ENCODE peak calls at places on chromosomes 5 and 9, in four cellular contexts. K is upper lobe of left lung, Q is heart left ventricle, E is OCI-LY7. H is an unnamed sample. For H3K4me1, the result is how much of the 10 kb centered on the place peaks cover.

GRCh38 chr5:67059747-67060490 is 136.7 kb downstream of the CD180 start:
- DNase-seq in K (no peak), Q (no peak), E (no peak), H (no peak)

GRCh38 chr5:172179032-172179989 is 8.7 kb downstream of the STK10 start:
- DNase-seq in K (no peak), Q (peak), E (peak), H (peak)

GRCh38 chr9:110669439-110669838 is 848 bp downstream of the MUSK start:
- DNase-seq in K (no peak), Q (no peak), E (no peak), H (no peak)

GRCh38 chr9:91407580-91408275 is 15.9 kb downstream of the NFIL3 start:
- DNase-seq in K (no peak), Q (no peak), E (no peak), H (no peak)

GRCh38 chr9:117737721-117738226 is 33.6 kb downstream of the TLR4 start:
- DNase-seq in K (no peak), Q (no peak), E (no peak), H (no peak)

GRCh38 chr5:170885281-170885680 is 23.5 kb downstream of the RANBP17 start:
- DNase-seq in K (no peak), Q (no peak), E (no peak), H (no peak)

GRCh38 chr9:127402401-127403090 is 5.6 kb downstream of the SLC2A8 start:
- DNase-seq in K (peak), Q (no peak), E (no peak), H (no peak)

GRCh38 chr9:99169982-99170761 is 51.6 kb downstream of the ALG2 start:
- DNase-seq in K (no peak), Q (no peak), E (no peak), H (no peak)

GRCh38 chr5:154312571-154312970 is 122.0 kb downstream of the GALNT10 start:
- DNase-seq in K (no peak), Q (no peak), E (no peak), H (no peak)

GRCh38 chr5:175813943-175814630 is 57.3 kb upstream of the CPLX2 start:
- DNase-seq in K (no peak), Q (no peak), E (no peak), H (no peak)

GRCh38 chr9:130433168-130433946 is 11.4 kb upstream of the ASS1 start:
- DNase-seq in K (peak), Q (no peak), E (no peak), H (peak)

GRCh38 chr5:82234880-82235279 is 43.3 kb downstream of the RPS23 start:
- DNase-seq in K (no peak), Q (no peak), E (no peak), H (no peak)

GRCh38 chr5:60366489-60366888 is 333.5 kb downstream of the DEPDC1B start:
- DNase-seq in K (no peak), Q (no peak), E (no peak), H (no peak)

GRCh38 chr5:61523997-61524396 is 191.9 kb downstream of the ZSWIM6 start:
- DNase-seq in K (no peak), Q (no peak), E (no peak), H (no peak)

GRCh38 chr5:43010956-43011355 is 29.2 kb downstream of the ANXA2R start:
- DNase-seq in K (no peak), Q (no peak), E (no peak), H (no peak)

GRCh38 chr5:155605898-155606297 is 592.3 kb downstream of the KIF4B start:
- DNase-seq in K (no peak), Q (no peak), E (no peak), H (no peak)

GRCh38 chr5:167797933-167798332 is 493.5 kb upstream of the WWC1 start:
- DNase-seq in K (no peak), Q (no peak), E (no peak), H (no peak)

GRCh38 chr9:504921-505821 is 290.5 kb downstream of the DOCK8 start:
- DNase-seq in K (peak), Q (peak), E (peak), H (no peak)

GRCh38 chr9:78601957-78602565 is 305.1 kb downstream of the PSAT1 start:
- DNase-seq in K (no peak), Q (no peak), E (peak), H (peak)
- H3K4me1 ChIP-seq in K (under half), Q (under half), E (under half), H (under half)

GRCh38 chr5:181054138-181054537 is 14.1 kb downstream of the BTNL9 start:
- DNase-seq in K (no peak), Q (no peak), E (no peak), H (no peak)
- H3K4me3 ChIP-seq in K (peak), Q (peak), E (peak), H (no peak)

DNA sequence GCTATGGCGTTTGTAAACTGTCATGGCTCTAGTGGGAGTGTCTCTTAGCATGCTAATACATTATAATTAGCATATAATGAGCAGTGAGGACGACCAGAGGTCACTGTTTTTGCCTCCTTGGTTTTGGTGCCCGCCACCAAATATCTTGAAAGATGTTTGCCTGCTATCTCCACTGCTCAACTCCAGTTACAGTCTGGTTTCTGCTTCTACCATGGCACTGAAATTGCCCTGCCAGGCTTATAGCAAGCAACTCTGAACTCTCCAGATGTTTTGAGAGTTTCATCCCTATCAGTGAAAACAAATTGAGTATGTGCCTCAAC is 122.1 kb upstream of the SPRY4 start:
- DNase-seq in K (no peak), Q (no peak), E (no peak), H (no peak)
- H3K4me1 ChIP-seq in K (under half), Q (under half), E (under half), H (under half)

GRCh38 chr9:14351206-14351605 is 37.3 kb upstream of the NFIB start:
- DNase-seq in K (no peak), Q (peak), E (no peak), H (no peak)
- H3K4me3 ChIP-seq in K (no peak), Q (peak), E (no peak), H (no peak)

GRCh38 chr5:178238313-178238635 is 5.7 kb upstream of the PHYKPL start:
- DNase-seq in K (no peak), Q (peak), E (no peak), H (no peak)
- H3K4me1 ChIP-seq in K (half or more), Q (half or more), E (under half), H (under half)

GRCh38 chr5:1445313-1445894 is at the start of gene SLC6A3:
- DNase-seq in K (peak), Q (no peak), E (no peak), H (no peak)
- H3K4me3 ChIP-seq in K (peak), Q (peak), E (no peak), H (no peak)

DNA sequence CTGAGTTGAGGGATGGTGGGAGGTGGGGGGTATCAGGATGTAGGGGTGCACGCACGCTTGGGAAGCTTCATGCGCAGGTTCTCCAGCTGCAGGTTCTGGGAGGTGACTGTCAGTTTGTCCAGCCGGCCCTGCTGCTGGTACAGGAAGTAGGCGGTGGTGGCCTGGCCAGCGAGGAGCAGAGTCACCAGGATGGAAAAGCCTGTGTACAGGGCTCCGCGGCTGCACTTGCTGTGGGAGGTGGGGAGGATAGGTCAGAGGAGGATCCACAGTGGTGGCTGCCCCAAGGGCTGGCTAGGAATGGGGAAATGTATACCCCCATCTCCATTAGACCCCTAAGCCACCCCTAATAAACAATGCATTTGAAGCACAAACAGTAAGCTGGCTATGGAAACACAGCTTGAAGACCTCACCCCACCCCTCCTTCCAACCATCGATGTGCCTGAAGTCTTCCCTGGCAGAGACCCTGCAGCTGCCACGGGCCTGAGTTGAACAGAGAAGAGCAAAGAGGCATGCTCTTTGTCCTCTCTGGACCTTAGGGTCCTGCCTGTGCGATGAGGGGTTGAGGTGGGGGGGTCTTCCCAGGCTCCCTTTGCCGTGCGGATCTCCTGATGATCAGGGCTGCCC is 5.5 kb downstream of the CD74 start:
- DNase-seq in K (no peak), Q (no peak), E (no peak), H (no peak)
- H3K4me1 ChIP-seq in K (half or more), Q (half or more), E (half or more), H (under half)

DNA sequence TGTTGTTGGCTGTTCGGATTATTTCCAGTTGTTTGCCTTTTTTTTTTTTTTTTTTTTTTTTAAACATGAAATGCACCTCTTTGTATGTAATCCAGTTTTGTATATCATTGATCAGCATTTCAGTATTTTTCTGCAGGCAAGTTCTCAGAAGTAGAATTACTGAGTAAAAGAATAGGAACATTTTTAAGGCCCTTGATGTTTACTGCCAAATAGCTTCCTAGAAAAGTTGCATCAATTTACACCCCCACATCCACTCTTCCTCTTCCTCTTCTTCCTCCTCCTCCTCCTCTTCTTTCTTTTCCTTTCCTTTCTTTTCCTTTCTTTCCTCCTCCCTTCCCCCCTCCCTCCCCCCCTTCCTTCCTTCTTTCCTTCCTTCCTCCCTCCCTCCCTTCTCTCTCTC is 69.4 kb upstream of the ENTREP1 start:
- DNase-seq in K (no peak), Q (no peak), E (no peak), H (no peak)
- H3K4me3 ChIP-seq in K (no peak), Q (no peak), E (no peak), H (no peak)

H was measured in CD4-positive, CD25-positive, alpha-beta regulatory T cell.